ENCODE peak calls at places on chromosome 17, in eight cellular contexts. D is uterus, S is vagina, W is endothelial cell, X is fibroblast of lung, P is neural crest cell, U is IMR-90, Q is astrocyte of the spinal cord. V is an unnamed sample.

GRCh38 chr17:67974598-67975066 is 21.6 kb downstream of the C17orf58 start:
- DNase-seq in W (no peak), S (no peak), X (no peak), Q (no peak), U (no peak), P (no peak), D (no peak), V (no peak)

GRCh38 chr17:29592850-29593545 is at the start of gene ANKRD13B:
- DNase-seq in W (no peak), D (peak), X (no peak), P (peak), U (no peak), Q (no peak), S (no peak), V (no peak)

GRCh38 chr17:66343531-66344078 is 41.2 kb downstream of the PRKCA start:
- DNase-seq in P (no peak), U (no peak), X (peak), Q (no peak), S (no peak), D (no peak), W (no peak), V (no peak)

GRCh38 chr17:1179635-1180433 is at the start of gene ABR:
- DNase-seq in D (peak), X (no peak), W (peak), P (peak), Q (peak), S (no peak), U (peak), V (peak)

GRCh38 chr17:34614698-34615097 is 35.3 kb downstream of the TMEM132E start:
- DNase-seq in Q (no peak), P (no peak), W (no peak), S (no peak), U (no peak), X (no peak), D (no peak), V (no peak)

GRCh38 chr17:58344047-58344790 is 7.8 kb downstream of the SUPT4H1 start:
- DNase-seq in X (no peak), W (no peak), S (no peak), P (no peak), Q (no peak), D (no peak), U (no peak), V (no peak)

GRCh38 chr17:2398188-2398587 is 2.7 kb downstream of the MNT start:
- DNase-seq in Q (no peak), U (no peak), W (no peak), P (no peak), D (peak), X (no peak), S (no peak), V (no peak)

GRCh38 chr17:751269-752001 is 629 bp downstream of the GEMIN4 start:
- DNase-seq in U (peak), P (no peak), W (no peak), Q (peak), D (peak), S (no peak), X (peak), V (peak)

GRCh38 chr17:59669411-59669810 is 37.8 kb downstream of the PTRH2 start:
- DNase-seq in P (no peak), D (no peak), W (no peak), Q (no peak), U (no peak), S (no peak), X (no peak), V (no peak)

GRCh38 chr17:20174588-20175265 is 165.6 kb downstream of the SPECC1 start:
- DNase-seq in U (peak), P (no peak), Q (peak), S (no peak), W (no peak), D (no peak), X (peak), V (no peak)

GRCh38 chr17:18161226-18162094 is 22.2 kb upstream of the ALKBH5 start:
- DNase-seq in S (no peak), U (peak), P (no peak), W (no peak), Q (no peak), D (no peak), X (peak), V (no peak)

GRCh38 chr17:4934173-4934979 is 2.3 kb downstream of the GP1BA start:
- DNase-seq in X (peak), P (no peak), Q (peak), D (no peak), U (peak), W (peak), S (no peak), V (no peak)

GRCh38 chr17:8859804-8860430 is 7.6 kb downstream of the PIK3R6 start:
- DNase-seq in X (no peak), U (no peak), S (no peak), W (no peak), D (no peak), P (no peak), Q (no peak), V (no peak)

GRCh38 chr17:45021607-45022287 is 29.7 kb downstream of the DCAKD start:
- DNase-seq in P (peak), Q (peak), S (no peak), U (peak), W (peak), D (peak), X (peak), V (peak)

GRCh38 chr17:45016823-45017222 is 34.6 kb downstream of the DCAKD start:
- DNase-seq in D (no peak), X (no peak), Q (no peak), S (no peak), U (no peak), P (no peak), W (no peak), V (no peak)

GRCh38 chr17:45018514-45019176 is 32.8 kb downstream of the DCAKD start:
- DNase-seq in W (no peak), X (no peak), P (peak), U (peak), Q (no peak), D (peak), S (no peak), V (no peak)

GRCh38 chr17:45020354-45021138 is 30.9 kb downstream of the DCAKD start:
- DNase-seq in Q (peak), S (no peak), P (no peak), X (peak), D (peak), U (peak), W (peak), V (no peak)

GRCh38 chr17:45019177-45019711 is 32.2 kb downstream of the DCAKD start:
- DNase-seq in W (no peak), X (peak), S (no peak), D (peak), U (peak), Q (no peak), P (peak), V (no peak)
- TF ChIP-seq CTCF in W (no peak), X (no peak), S (no peak), D (peak), U (peak), Q (peak), P (peak), V (no peak)

GRCh38 chr17:37417852-37418251 is 11.2 kb downstream of the TADA2A start:
- DNase-seq in P (no peak), D (no peak), W (no peak), U (peak), Q (peak), S (no peak), X (peak), V (no peak)

GRCh38 chr17:37410357-37410756 is 3.7 kb downstream of the TADA2A start:
- DNase-seq in X (no peak), U (peak), D (no peak), S (no peak), P (no peak), Q (no peak), W (no peak), V (no peak)

DNA sequence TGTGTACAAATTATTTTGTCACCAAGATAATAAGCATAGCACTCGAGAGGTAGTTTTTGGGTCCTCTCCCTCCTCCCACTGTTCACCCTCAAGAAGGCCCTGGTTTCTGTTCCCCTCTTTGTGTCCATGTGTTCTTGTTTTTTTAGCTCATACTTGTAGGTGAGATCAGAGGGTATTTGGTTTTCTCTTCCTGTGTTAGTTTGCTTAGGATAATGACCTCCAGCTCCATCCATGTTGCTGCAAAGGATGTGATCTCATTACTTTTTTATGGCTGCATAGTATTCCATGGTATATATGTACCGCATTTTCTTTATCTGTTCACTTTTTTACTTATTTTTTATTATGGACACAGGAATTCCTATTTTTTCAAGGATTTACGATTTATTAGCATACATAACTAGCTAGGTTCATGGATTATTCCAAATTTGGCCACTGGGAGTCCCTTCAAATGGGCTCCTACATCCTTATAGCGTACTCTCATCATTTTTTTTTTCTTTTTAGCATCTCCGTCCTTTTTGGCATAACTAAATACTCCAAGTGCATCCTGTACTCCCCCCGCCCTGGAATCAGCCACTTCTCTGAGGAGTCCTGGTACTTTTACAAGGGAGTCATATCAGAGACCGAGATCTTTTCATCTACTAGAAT is 7.3 kb downstream of the TADA2A start:
- DNase-seq in P (no peak), D (no peak), X (no peak), Q (no peak), U (peak), W (no peak), S (no peak), V (no peak)
- TF ChIP-seq CTCF in P (peak), D (no peak), X (peak), Q (peak), U (peak), W (no peak), S (no peak), V (no peak)

DNA sequence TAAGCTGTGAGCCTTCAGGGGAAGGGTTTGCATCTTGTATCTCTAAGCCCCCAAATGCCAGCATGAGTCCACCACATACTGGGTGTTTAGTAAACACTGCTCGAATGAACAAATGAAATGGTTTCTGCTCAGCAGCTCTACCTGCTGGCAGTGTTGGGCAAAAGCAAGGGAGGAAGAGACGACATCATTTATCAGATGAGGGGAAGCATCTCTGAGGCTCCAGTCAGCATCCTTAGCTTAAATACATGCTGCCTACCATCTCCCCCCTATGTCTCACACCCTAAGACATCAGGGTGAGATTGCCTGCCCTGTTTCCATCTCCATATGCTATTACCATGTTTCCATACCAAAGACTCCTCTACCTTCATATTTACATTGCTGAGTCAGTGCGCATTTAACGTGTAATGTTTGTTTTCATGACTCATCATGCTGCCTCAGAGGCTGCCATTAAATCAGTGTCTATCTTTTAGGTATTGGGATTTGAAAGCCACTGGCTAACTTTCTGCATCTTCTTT is 379.8 kb downstream of the UTP18 start:
- DNase-seq in D (no peak), U (no peak), P (no peak), W (peak), S (no peak), X (no peak), Q (no peak), V (no peak)
- TF ChIP-seq CTCF in D (no peak), U (no peak), P (peak), W (peak), S (no peak), X (no peak), Q (no peak), V (peak)

GRCh38 chr17:7280519-7281073 is 922 bp upstream of the SLC2A4 start:
- DNase-seq in X (peak), Q (peak), U (peak), D (peak), S (no peak), P (peak), W (peak), V (peak)
- TF ChIP-seq CTCF in X (peak), Q (peak), U (peak), D (peak), S (peak), P (peak), W (peak), V (peak)

DNA sequence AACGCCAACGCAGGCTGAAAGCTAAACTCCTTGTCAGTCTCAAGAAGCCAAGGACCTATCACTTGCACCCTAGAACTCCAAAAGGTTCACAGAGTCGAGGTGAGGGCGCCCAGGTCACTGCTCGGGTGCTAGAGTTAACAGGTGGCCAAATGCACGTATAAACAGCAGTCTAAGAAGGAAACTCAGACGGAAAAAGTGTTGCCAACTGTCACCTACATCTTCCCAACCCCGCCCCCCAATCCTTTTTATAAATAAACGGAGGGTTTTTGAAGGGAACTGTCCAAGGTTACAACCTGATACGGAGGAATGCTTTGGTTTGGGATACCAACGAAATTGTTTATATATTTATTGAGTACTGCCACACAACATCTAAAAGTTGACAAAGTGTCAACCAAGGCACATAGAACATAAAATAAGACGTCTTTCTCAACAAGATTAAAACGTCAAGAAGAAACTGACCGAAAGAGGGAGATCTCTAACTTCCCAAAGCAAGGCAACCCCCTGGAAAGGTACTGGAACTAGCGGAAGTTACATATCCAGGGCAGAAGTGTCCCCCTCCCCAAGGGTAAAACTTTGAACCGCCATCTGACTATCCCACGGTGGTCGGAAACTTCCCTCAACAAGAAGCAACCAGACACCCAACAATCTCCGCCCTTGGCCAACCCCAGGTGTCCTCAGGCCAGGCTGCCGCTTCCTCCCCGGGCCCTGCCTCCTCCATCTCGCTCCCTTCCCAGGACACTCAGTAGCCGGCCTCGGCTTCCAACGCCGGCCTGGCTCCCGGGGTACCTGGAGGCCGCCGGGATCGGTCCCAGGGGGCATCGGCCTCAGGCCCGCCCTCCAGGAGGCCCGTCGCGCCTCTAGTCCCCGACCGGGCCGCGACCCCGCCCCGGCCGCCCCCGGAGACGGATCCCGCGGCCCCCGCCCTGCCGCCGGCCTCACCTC is 982 bp downstream of the SPAG9 start:
- DNase-seq in U (peak), W (peak), S (peak), P (peak), X (peak), D (peak), Q (peak), V (peak)
- TF ChIP-seq CTCF in U (peak), W (no peak), S (no peak), P (no peak), X (peak), D (peak), Q (peak), V (no peak)

GRCh38 chr17:82751571-82752370 is at the start of gene TBCD:
- DNase-seq in P (peak), W (peak), U (peak), X (peak), Q (peak), S (no peak), D (peak), V (peak)
- TF ChIP-seq CTCF in P (no peak), W (no peak), U (no peak), X (no peak), Q (no peak), S (no peak), D (no peak), V (no peak)

DNA sequence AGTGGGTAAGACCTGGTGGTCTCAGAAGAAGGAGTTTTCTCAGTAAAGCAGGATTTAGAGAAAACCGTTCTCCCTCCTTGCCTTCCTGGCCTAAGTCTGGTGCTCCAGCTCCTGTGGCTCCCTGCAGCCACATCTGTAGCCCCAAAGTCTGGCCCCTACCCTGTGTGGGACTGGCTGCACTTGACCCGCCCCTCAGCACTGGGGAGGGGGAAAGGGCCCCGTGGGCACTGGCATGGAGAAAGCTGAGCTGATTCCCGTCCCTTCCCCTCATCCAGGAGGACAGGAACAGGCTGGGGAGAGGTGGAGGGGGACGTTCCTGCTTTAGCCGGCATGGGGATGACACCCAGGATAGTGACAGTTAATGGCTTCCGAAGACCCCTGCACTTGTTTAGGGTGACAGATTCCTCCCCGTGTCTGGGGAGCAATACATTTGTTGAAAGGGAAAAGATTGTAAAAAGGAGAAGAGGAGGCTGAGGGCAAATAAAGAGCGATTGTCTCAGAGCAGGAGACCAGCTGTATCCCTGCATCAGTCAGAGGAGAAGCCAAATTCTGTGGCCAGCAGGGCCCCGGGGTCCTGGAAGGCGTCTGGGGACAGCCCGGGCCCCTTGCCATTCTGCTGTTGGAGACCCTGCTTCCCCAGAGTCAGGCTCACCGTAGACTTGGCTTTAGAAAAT is 37.9 kb downstream of the GRIN2C start:
- DNase-seq in U (no peak), W (no peak), X (no peak), Q (no peak), D (no peak), P (no peak), S (no peak), V (no peak)
- TF ChIP-seq CTCF in U (no peak), W (no peak), X (no peak), Q (no peak), D (no peak), P (no peak), S (no peak), V (no peak)

DNA sequence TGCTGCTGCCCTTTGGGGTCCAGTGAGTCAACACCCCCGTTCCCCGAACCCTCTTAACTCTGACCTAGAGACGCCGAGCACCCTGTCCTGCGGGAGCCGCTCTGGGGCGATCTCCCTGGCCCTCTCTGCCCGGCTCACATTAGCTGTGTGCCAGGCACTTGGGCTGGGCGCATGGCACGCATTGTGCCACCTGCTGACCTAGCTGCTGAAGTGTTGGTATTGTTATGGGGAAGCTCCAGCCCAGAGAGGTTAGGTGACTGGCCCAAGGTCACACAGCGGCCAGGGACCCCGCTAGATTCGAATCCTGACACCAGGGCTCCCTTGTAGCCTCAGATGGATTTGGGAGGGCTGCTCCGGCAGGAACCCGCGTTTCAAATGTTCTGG is 1.1 kb downstream of the HSD17B1 start:
- DNase-seq in W (no peak), P (no peak), X (no peak), Q (no peak), D (no peak), U (no peak), S (peak), V (no peak)
- TF ChIP-seq CTCF in W (no peak), P (no peak), X (no peak), Q (no peak), D (no peak), U (peak), S (no peak), V (no peak)